ENCODE peak calls at places on chromosomes 2 and 18, in six cellular contexts. W is amniotic epithelial cell, D is HS-5, P is GM12892, C is ovary, B is GM23248. S is an unnamed sample.

GRCh38 chr2:134181219-134181618 is 72.7 kb upstream of the MGAT5 start:
- DNase-seq in W (no peak), D (no peak), P (peak), C (no peak), B (no peak), S (peak)

GRCh38 chr18:23099621-23100020 is 35.7 kb upstream of the CABLES1 start:
- DNase-seq in W (no peak), D (no peak), P (no peak), C (no peak), B (no peak), S (no peak)

GRCh38 chr2:231364961-231365810 is 30.3 kb upstream of the B3GNT7 start:
- DNase-seq in W (peak), D (peak), P (no peak), C (no peak), B (peak), S (no peak)

GRCh38 chr2:16650287-16651249 is 15.1 kb downstream of the CYRIA start:
- DNase-seq in W (peak), D (no peak), P (no peak), C (no peak), B (peak), S (no peak)

GRCh38 chr2:128260239-128261138 is 58.2 kb downstream of the HS6ST1 start:
- DNase-seq in W (peak), D (no peak), P (no peak), C (no peak), B (peak), S (no peak)

GRCh38 chr2:196167666-196168065 is 3.7 kb downstream of the STK17B start:
- DNase-seq in W (peak), D (no peak), P (no peak), C (no peak), B (no peak), S (no peak)

GRCh38 chr18:361941-362913 is 94.4 kb upstream of the THOC1 start:
- DNase-seq in W (peak), D (peak), P (no peak), C (no peak), B (peak), S (no peak)

GRCh38 chr18:27136208-27136535 is 48.9 kb downstream of the CHST9 start:
- DNase-seq in W (peak), D (peak), P (no peak), C (no peak), B (peak), S (no peak)

GRCh38 chr18:48031011-48031480 is 100.6 kb upstream of the SMAD2 start:
- DNase-seq in W (peak), D (no peak), P (no peak), C (peak), B (peak), S (no peak)

GRCh38 chr2:24365051-24365450 is 4.7 kb upstream of the ITSN2 start:
- DNase-seq in W (no peak), D (no peak), P (no peak), C (peak), B (peak), S (peak)

GRCh38 chr2:10433948-10434884 is 13.9 kb downstream of the ODC1 start:
- DNase-seq in W (no peak), D (no peak), P (no peak), C (no peak), B (no peak), S (no peak)

GRCh38 chr2:36780231-36780808 is 83.8 kb downstream of the VIT start:
- DNase-seq in W (peak), D (peak), P (peak), C (no peak), B (peak), S (no peak)

GRCh38 chr18:46260879-46261143 is 156.6 kb downstream of the HAUS1 start:
- DNase-seq in W (no peak), D (no peak), P (no peak), C (no peak), B (no peak), S (no peak)

GRCh38 chr18:7901657-7902056 is 334.5 kb downstream of the PTPRM start:
- DNase-seq in W (peak), D (no peak), P (no peak), C (no peak), B (peak), S (no peak)

GRCh38 chr2:173231042-173231441 is 123.6 kb upstream of the CDCA7 start:
- DNase-seq in W (no peak), D (no peak), P (no peak), C (no peak), B (no peak), S (no peak)

S was measured in B cell.